ENCODE peak calls at places on chromosome 18, in four cellular contexts. W is HuH-7.5; Z is activated T-cell treated with anti-CD3 and anti-CD28 coated beads, Interleukin-2, amount 50 U/mL, for 1 hour; V is stimulated activated CD8-positive, alpha-beta memory T cell treated with anti-CD3 and anti-CD28 coated beads, Interleukin-2, amount 100 ng/mL, for 48 hours. O is an unnamed sample.

GRCh38 chr18:76697441-76697901 is 124.9 kb upstream of the ZNF236 start:
- DNase-seq in W (no peak), Z (no peak), V (no peak), O (no peak)

GRCh38 chr18:42807852-42808251 is 307.6 kb downstream of the RIT2 start:
- DNase-seq in W (no peak), Z (no peak), V (no peak), O (no peak)

GRCh38 chr18:48325115-48325670 is 84.0 kb downstream of the ZBTB7C start:
- DNase-seq in W (no peak), Z (no peak), V (no peak), O (no peak)

GRCh38 chr18:21000667-21001066 is 110.9 kb downstream of the ROCK1 start:
- DNase-seq in W (no peak), Z (no peak), V (no peak), O (no peak)

GRCh38 chr18:79483971-79484491 is 88.3 kb downstream of the NFATC1 start:
- DNase-seq in W (no peak), Z (no peak), V (no peak), O (no peak)

GRCh38 chr18:79380816-79381806 is 14.6 kb upstream of the NFATC1 start:
- DNase-seq in W (peak; percentile 79), Z (peak; percentile 80), V (no peak), O (peak; percentile 76)

GRCh38 chr18:45920367-45920766 is 46.8 kb downstream of the EPG5 start:
- DNase-seq in W (no peak), Z (no peak), V (no peak), O (no peak)

GRCh38 chr18:70499218-70499691 is 210.4 kb downstream of the SOCS6 start:
- DNase-seq in W (no peak), Z (no peak), V (no peak), O (no peak)

GRCh38 chr18:59971871-59972270 is 72.1 kb downstream of the PMAIP1 start:
- DNase-seq in W (no peak), Z (no peak), V (no peak), O (no peak)

GRCh38 chr18:11874676-11875075 is 23.5 kb downstream of the CHMP1B start:
- DNase-seq in W (no peak), Z (no peak), V (no peak), O (no peak)

GRCh38 chr18:9101730-9102390 is 639 bp upstream of the NDUFV2 start:
- DNase-seq in W (peak; percentile 46), Z (no peak), V (no peak), O (no peak)

GRCh38 chr18:59631583-59632181 is 65.5 kb downstream of the CCBE1 start:
- DNase-seq in W (no peak), Z (no peak), V (no peak), O (no peak)

GRCh38 chr18:30683836-30684235 is 358.7 kb downstream of the DSC3 start:
- DNase-seq in W (no peak), Z (no peak), V (no peak), O (no peak)

GRCh38 chr18:12334280-12335262 is 26.5 kb downstream of the TUBB6 start:
- DNase-seq in W (no peak), Z (no peak), V (no peak), O (no peak)